ENCODE peak calls at places on chromosomes 3 and 15, in five cellular contexts. Y, K, P, Q and X are unnamed samples.

GRCh38 chr3:194707176-194707575 is 21.5 kb downstream of the FAM43A start:
- DNase-seq in K (no peak), Y (no peak), P (no peak), Q (no peak), X (no peak)

GRCh38 chr3:122533931-122534334 is 19.2 kb upstream of the KPNA1 start:
- DNase-seq in K (no peak), Q (no peak), Y (no peak), P (peak), X (no peak)

GRCh38 chr3:104145164-104145563 is 1221.5 kb upstream of the ALCAM start:
- DNase-seq in Q (no peak), P (no peak), K (no peak), Y (no peak), X (no peak)

GRCh38 chr3:114586119-114586518 is 292.3 kb downstream of the TIGIT start:
- DNase-seq in P (no peak), Q (no peak), Y (no peak), K (no peak), X (no peak)

GRCh38 chr3:14563946-14564539 is 23.9 kb upstream of the GRIP2 start:
- DNase-seq in Q (no peak), Y (no peak), P (no peak), K (no peak), X (no peak)

GRCh38 chr3:5023777-5024346 is 44.6 kb downstream of the BHLHE40 start:
- DNase-seq in Y (peak), P (no peak), K (no peak), Q (no peak), X (no peak)

GRCh38 chr15:51234181-51234927 is 104.0 kb downstream of the CYP19A1 start:
- DNase-seq in Q (no peak), K (no peak), P (no peak), Y (no peak), X (no peak)

GRCh38 chr3:144762091-144762490 is 790.5 kb downstream of the DIPK2A start:
- DNase-seq in Y (no peak), Q (no peak), P (no peak), K (no peak), X (no peak)

GRCh38 chr15:74013374-74013893 is 18.9 kb downstream of the PML start:
- DNase-seq in Q (no peak), Y (no peak), P (no peak), K (no peak), X (no peak)

GRCh38 chr3:180421221-180421620 is 180.7 kb upstream of the TTC14 start:
- DNase-seq in P (no peak), Q (no peak), K (no peak), Y (no peak), X (no peak)

GRCh38 chr3:9970020-9970652 is 16.5 kb downstream of the EMC3 start:
- DNase-seq in K (no peak), Y (no peak), P (no peak), Q (no peak), X (no peak)

GRCh38 chr15:45118996-45119395 is 4.9 kb downstream of the DUOXA2 start:
- DNase-seq in P (no peak), K (no peak), Q (no peak), Y (no peak), X (no peak)

GRCh38 chr3:21158801-21159564 is 592.0 kb downstream of the ZNF385D start:
- DNase-seq in P (no peak), K (no peak), Y (no peak), Q (no peak), X (no peak)

GRCh38 chr3:184227481-184227935 is 1.9 kb upstream of the VWA5B2 start:
- DNase-seq in Q (peak), Y (no peak), K (peak), P (peak), X (no peak)

GRCh38 chr3:10926441-10926830 is 66.1 kb upstream of the SLC6A1 start:
- DNase-seq in Q (no peak), P (no peak), Y (no peak), K (no peak), X (no peak)

GRCh38 chr3:128784228-128784627 is 58.2 kb downstream of the RAB7A start:
- DNase-seq in Q (peak), K (no peak), Y (peak), P (peak), X (no peak)

GRCh38 chr3:4310971-4311370 is 7.8 kb downstream of the SETMAR start:
- DNase-seq in Y (peak), K (no peak), Q (no peak), P (no peak), X (no peak)

GRCh38 chr15:79516646-79517045 is 84.5 kb downstream of the MINAR1 start:
- DNase-seq in P (no peak), K (no peak), Y (no peak), Q (no peak), X (no peak)

GRCh38 chr3:45313743-45314403 is 74.5 kb upstream of the LARS2 start:
- DNase-seq in Q (no peak), K (no peak), P (no peak), Y (no peak), X (no peak)

GRCh38 chr3:170506556-170506955 is 79.3 kb downstream of the SLC7A14 start:
- DNase-seq in Y (no peak), P (peak), Q (no peak), K (no peak), X (no peak)